ENCODE peak calls at places on chromosomes 2 and 18, in six cellular contexts. One of them, this sample, is unnamed.

GRCh38 chr2:66488946-66489345 is 54.0 kb downstream of the MEIS1 start:
- DNase-seq in NCI-H2081: peak
- DNase-seq in NCI-H774: peak
- DNase-seq in NAMALWA: no peak
- DNase-seq in CD8-positive, alpha-beta memory T cell: no peak
- DNase-seq in activated effector memory CD4-positive, alpha-beta T cell treated with Interleukin-2 at 50 U/mL for 16 hours: no peak
- DNase-seq in this sample: no peak

GRCh38 chr18:75161629-75162028 is 47.3 kb downstream of the PTGR3 start:
- DNase-seq in NCI-H2081: peak
- DNase-seq in NCI-H774: peak
- DNase-seq in NAMALWA: peak
- DNase-seq in CD8-positive, alpha-beta memory T cell: no peak
- DNase-seq in activated effector memory CD4-positive, alpha-beta T cell treated with Interleukin-2 at 50 U/mL for 16 hours: peak
- DNase-seq in this sample: no peak

GRCh38 chr2:135960598-135961551 is 24.6 kb downstream of the DARS1 start:
- DNase-seq in NCI-H2081: peak
- DNase-seq in NCI-H774: no peak
- DNase-seq in NAMALWA: peak
- DNase-seq in CD8-positive, alpha-beta memory T cell: no peak
- DNase-seq in activated effector memory CD4-positive, alpha-beta T cell treated with Interleukin-2 at 50 U/mL for 16 hours: no peak
- DNase-seq in this sample: peak

GRCh38 chr18:21741511-21742322 is 1.1 kb downstream of the MIB1 start:
- DNase-seq in NCI-H2081: peak
- DNase-seq in NCI-H774: no peak
- DNase-seq in NAMALWA: peak
- DNase-seq in CD8-positive, alpha-beta memory T cell: peak
- DNase-seq in activated effector memory CD4-positive, alpha-beta T cell treated with Interleukin-2 at 50 U/mL for 16 hours: no peak
- DNase-seq in this sample: no peak

GRCh38 chr2:196131949-196132925 is 39.1 kb downstream of the STK17B start:
- DNase-seq in NCI-H2081: no peak
- DNase-seq in NCI-H774: no peak
- DNase-seq in NAMALWA: peak
- DNase-seq in CD8-positive, alpha-beta memory T cell: no peak
- DNase-seq in activated effector memory CD4-positive, alpha-beta T cell treated with Interleukin-2 at 50 U/mL for 16 hours: no peak
- DNase-seq in this sample: no peak

GRCh38 chr2:181782630-181783029 is 102.3 kb upstream of the NEUROD1 start:
- DNase-seq in NCI-H2081: no peak
- DNase-seq in NCI-H774: no peak
- DNase-seq in NAMALWA: no peak
- DNase-seq in CD8-positive, alpha-beta memory T cell: no peak
- DNase-seq in activated effector memory CD4-positive, alpha-beta T cell treated with Interleukin-2 at 50 U/mL for 16 hours: no peak
- DNase-seq in this sample: no peak

GRCh38 chr2:239803102-239803763 is 221.9 kb downstream of the NDUFA10 start:
- DNase-seq in NCI-H2081: no peak
- DNase-seq in NCI-H774: no peak
- DNase-seq in NAMALWA: no peak
- DNase-seq in CD8-positive, alpha-beta memory T cell: no peak
- DNase-seq in activated effector memory CD4-positive, alpha-beta T cell treated with Interleukin-2 at 50 U/mL for 16 hours: no peak
- DNase-seq in this sample: no peak

GRCh38 chr2:132009874-132010521 is 151.8 kb downstream of the ANKRD30BL start:
- DNase-seq in NCI-H2081: no peak
- DNase-seq in NCI-H774: no peak
- DNase-seq in NAMALWA: no peak
- DNase-seq in CD8-positive, alpha-beta memory T cell: no peak
- DNase-seq in activated effector memory CD4-positive, alpha-beta T cell treated with Interleukin-2 at 50 U/mL for 16 hours: no peak
- DNase-seq in this sample: no peak

GRCh38 chr2:25310965-25311865 is 30.5 kb downstream of the DNMT3A start:
- DNase-seq in NCI-H2081: peak
- DNase-seq in NCI-H774: peak
- DNase-seq in NAMALWA: no peak
- DNase-seq in CD8-positive, alpha-beta memory T cell: no peak
- DNase-seq in activated effector memory CD4-positive, alpha-beta T cell treated with Interleukin-2 at 50 U/mL for 16 hours: no peak
- DNase-seq in this sample: peak